ENCODE peak calls at places on chromosomes 11 and 22, in four cellular contexts. J, W, U and Z are unnamed samples.
A peak's percentile ranks its signal among the peaks of the same experiment; 100 is the strongest.

GRCh38 chr11:75103380-75104026 is 6.8 kb upstream of the OR2AT4 start:
- DNase-seq in J (no peak), W (no peak), U (no peak), Z (no peak)

GRCh38 chr11:69642549-69642912 is 1.6 kb downstream of the CCND1 start:
- DNase-seq in J (peak; percentile 81), W (no peak), U (peak; percentile 38), Z (no peak)

GRCh38 chr11:111530091-111530490 is 10.4 kb upstream of the LAYN start:
- DNase-seq in J (no peak), W (no peak), U (no peak), Z (no peak)

GRCh38 chr11:109729761-109730160 is 307.8 kb downstream of the C11orf87 start:
- DNase-seq in J (no peak), W (no peak), U (no peak), Z (no peak)

GRCh38 chr11:328012-328411 is 7.4 kb upstream of the IFITM3 start:
- DNase-seq in J (peak; percentile 31), W (peak; percentile 28), U (no peak), Z (no peak)

GRCh38 chr22:45997077-45997774 is 20.3 kb upstream of the WNT7B start:
- DNase-seq in J (peak; percentile 93), W (peak; percentile 86), U (no peak), Z (no peak)

GRCh38 chr11:65973439-65974110 is 12.0 kb downstream of the SART1 start:
- DNase-seq in J (no peak), W (no peak), U (no peak), Z (no peak)

GRCh38 chr22:29706493-29706892 is 13.3 kb upstream of the CABP7 start:
- DNase-seq in J (no peak), W (no peak), U (no peak), Z (no peak)

GRCh38 chr11:35946766-35947165 is 2.9 kb downstream of the LDLRAD3 start:
- DNase-seq in J (no peak), W (no peak), U (no peak), Z (no peak)

GRCh38 chr22:38704568-38705234 is 1.0 kb upstream of the GTPBP1 start:
- DNase-seq in J (peak; percentile 44), W (no peak), U (no peak), Z (no peak)

GRCh38 chr11:93080146-93080759 is 110.8 kb downstream of the MTNR1B start:
- DNase-seq in J (no peak), W (no peak), U (no peak), Z (no peak)

GRCh38 chr22:20807315-20807752 is 33.4 kb downstream of the SERPIND1 start:
- DNase-seq in J (no peak), W (peak; percentile 56), U (no peak), Z (no peak)

GRCh38 chr22:32801436-32802290 is at the start of gene TIMP3:
- DNase-seq in J (peak; percentile 91), W (peak; percentile 72), U (no peak), Z (no peak)

GRCh38 chr11:12815931-12816494 is 141.8 kb downstream of the TEAD1 start:
- DNase-seq in J (no peak), W (no peak), U (no peak), Z (no peak)

GRCh38 chr11:112297248-112297866 is 36.7 kb upstream of the PLET1 start:
- DNase-seq in J (no peak), W (no peak), U (no peak), Z (no peak)

GRCh38 chr11:19076744-19077589 is 16.4 kb upstream of the MRGPRX2 start:
- DNase-seq in J (no peak), W (peak; percentile 73), U (peak; percentile 34), Z (no peak)

GRCh38 chr11:71500601-71501021 is 26.5 kb upstream of the KRTAP5-7 start:
- DNase-seq in J (peak; percentile 82), W (no peak), U (no peak), Z (no peak)

GRCh38 chr11:36997656-36998055 is 399.6 kb upstream of the RAG2 start:
- DNase-seq in J (no peak), W (no peak), U (no peak), Z (no peak)

GRCh38 chr11:79896258-79896657 is 455.4 kb upstream of the TENM4 start:
- DNase-seq in J (no peak), W (no peak), U (no peak), Z (no peak)

GRCh38 chr11:70857885-70858284 is 394.5 kb downstream of the SHANK2 start:
- DNase-seq in J (no peak), W (no peak), U (no peak), Z (no peak)

GRCh38 chr11:118921929-118922744 is 3.6 kb downstream of the BCL9L start:
- DNase-seq in J (peak; percentile 88), W (no peak), U (no peak), Z (no peak)

GRCh38 chr11:2789791-2790580 is 90.2 kb upstream of the KCNQ1OT1 start:
- DNase-seq in J (peak; percentile 61), W (no peak), U (no peak), Z (no peak)

GRCh38 chr11:19766206-19766605 is 53.6 kb downstream of the NAV2 start:
- DNase-seq in J (no peak), W (no peak), U (no peak), Z (no peak)

GRCh38 chr11:44899959-44900358 is 50.7 kb downstream of the TP53I11 start:
- DNase-seq in J (no peak), W (no peak), U (no peak), Z (no peak)